ENCODE peak calls at places on chromosomes 13 and 19, in ten cellular contexts. Y is HEK293T; O is fibroblast of villous mesenchyme; U is cardiac muscle cell; C is hepatic stellate cell; P is AG08396; S is stimulated activated CD8-positive, alpha-beta memory T cell treated with anti-CD3 and anti-CD28 coated beads, Interleukin-15, amount 100 ng/mL, for 24 hours; Q is heart right ventricle; Z is stimulated activated CD4-positive, alpha-beta T cell treated with anti-CD3 and anti-CD28 coated beads, Interleukin-2, amount 100 ng/mL, for 48 hours; T is RPMI8226. H is an unnamed sample.

GRCh38 chr13:110921209-110921608 is 6.3 kb upstream of the ANKRD10 start:
- DNase-seq in Y (no peak), O (no peak), U (no peak), C (no peak), P (no peak), S (no peak), Q (no peak), Z (no peak), T (no peak), H (no peak)

GRCh38 chr13:27476943-27477681 is 26.7 kb upstream of the MTIF3 start:
- DNase-seq in Y (no peak), O (no peak), U (peak; percentile 16), C (peak; percentile 18), P (peak; percentile 49), S (no peak), Q (no peak), Z (no peak), T (no peak), H (no peak)

GRCh38 chr19:38711726-38712153 is 32.5 kb downstream of the CAPN12 start:
- DNase-seq in Y (no peak), O (peak; percentile 89), U (peak; percentile 75), C (peak; percentile 97), P (peak; percentile 96), S (no peak), Q (peak; percentile 60), Z (no peak), T (no peak), H (no peak)

GRCh38 chr19:53947624-53948023 is 15.1 kb upstream of the CACNG8 start:
- DNase-seq in Y (peak; percentile 47), O (no peak), U (peak; percentile 27), C (no peak), P (no peak), S (no peak), Q (no peak), Z (no peak), T (no peak), H (no peak)

GRCh38 chr13:97539651-97540230 is 105.8 kb downstream of the RAP2A start:
- DNase-seq in Y (no peak), O (peak; percentile 49), U (peak; percentile 48), C (no peak), P (no peak), S (no peak), Q (no peak), Z (no peak), T (no peak), H (no peak)

GRCh38 chr19:927707-928401 is 2.0 kb downstream of the ARID3A start:
- DNase-seq in Y (no peak), O (peak; percentile 43), U (no peak), C (no peak), P (no peak), S (no peak), Q (peak; percentile 14), Z (no peak), T (no peak), H (no peak)

GRCh38 chr13:41263261-41263971 is at the start of gene MTRF1:
- DNase-seq in Y (peak; percentile 88), O (peak; percentile 68), U (peak; percentile 83), C (peak; percentile 83), P (peak; percentile 87), S (peak; percentile 52), Q (peak; percentile 74), Z (peak; percentile 67), T (peak; percentile 83), H (peak; percentile 49)

GRCh38 chr19:31518216-31518615 is 169.0 kb upstream of the TSHZ3 start:
- DNase-seq in Y (no peak), O (no peak), U (no peak), C (no peak), P (no peak), S (no peak), Q (no peak), Z (no peak), T (no peak), H (no peak)

GRCh38 chr19:45293682-45294081 is 29.0 kb downstream of the CKM start:
- DNase-seq in Y (no peak), O (no peak), U (no peak), C (no peak), P (no peak), S (no peak), Q (no peak), Z (no peak), T (no peak), H (no peak)

GRCh38 chr19:40588110-40588854 is 11.6 kb downstream of the SHKBP1 start:
- DNase-seq in Y (no peak), O (no peak), U (peak; percentile 37), C (no peak), P (no peak), S (no peak), Q (no peak), Z (no peak), T (no peak), H (no peak)